ENCODE peak calls at places on chromosomes 11 and 22, in nine cellular contexts. F is fibroblast of villous mesenchyme, T is left lung, X is Panc1, E is thoracic aorta, Y is IMR-90, L is Peyer's patch, W is HL-60, U is kidney epithelial cell. N is an unnamed sample.

GRCh38 chr11:72962717-72963116 is 148.5 kb downstream of the ATG16L2 start:
- DNase-seq in F (no peak), U (no peak), Y (no peak), X (no peak), L (no peak), T (no peak), W (no peak), E (no peak), N (no peak)

GRCh38 chr11:111731839-111732238 is 34.4 kb downstream of the PPP2R1B start:
- DNase-seq in L (no peak), X (no peak), T (no peak), F (no peak), Y (no peak), U (no peak), W (no peak), E (no peak), N (no peak)

GRCh38 chr11:11476499-11476898 is 123.4 kb upstream of the CSNK2A3 start:
- DNase-seq in W (no peak), X (no peak), U (no peak), Y (no peak), E (no peak), L (no peak), T (no peak), F (no peak), N (peak)

GRCh38 chr11:128705124-128705920 is 11.4 kb downstream of the FLI1 start:
- DNase-seq in Y (no peak), E (no peak), U (no peak), X (no peak), T (no peak), L (no peak), F (no peak), W (no peak), N (no peak)

GRCh38 chr11:108873938-108874337 is 209.1 kb downstream of the DDX10 start:
- DNase-seq in X (no peak), F (no peak), T (no peak), Y (no peak), L (no peak), E (no peak), U (no peak), W (no peak), N (no peak)

GRCh38 chr11:36060926-36061325 is 117.1 kb downstream of the LDLRAD3 start:
- DNase-seq in E (no peak), W (peak), U (no peak), F (no peak), Y (no peak), L (no peak), T (peak), X (no peak), N (no peak)

GRCh38 chr22:49721211-49721763 is 106.4 kb downstream of the BRD1 start:
- DNase-seq in T (no peak), L (no peak), Y (no peak), X (no peak), W (no peak), E (no peak), U (no peak), F (no peak), N (no peak)

GRCh38 chr11:67265633-67266423 is 445 bp upstream of the GRK2 start:
- DNase-seq in L (peak), U (no peak), E (no peak), F (peak), X (no peak), T (peak), Y (peak), W (peak), N (peak)

GRCh38 chr11:46682773-46683752 is 17.4 kb downstream of the ARHGAP1 start:
- DNase-seq in W (no peak), U (no peak), L (peak), E (no peak), T (no peak), X (no peak), F (peak), Y (no peak), N (peak)

GRCh38 chr11:94328587-94329080 is 24.3 kb downstream of the IZUMO1R start:
- DNase-seq in L (no peak), F (no peak), W (no peak), U (no peak), Y (no peak), X (no peak), E (no peak), T (no peak), N (no peak)

GRCh38 chr22:24291538-24292201 is 21.0 kb downstream of the SPECC1L start:
- DNase-seq in F (no peak), W (no peak), X (no peak), Y (no peak), L (no peak), E (no peak), U (no peak), T (no peak), N (no peak)

GRCh38 chr11:114059278-114059983 is at the start of gene ZBTB16:
- DNase-seq in T (peak), Y (no peak), E (peak), L (peak), F (peak), W (peak), U (no peak), X (no peak), N (peak)

GRCh38 chr11:6681949-6682348 is 1.2 kb downstream of the MRPL17 start:
- DNase-seq in U (no peak), X (no peak), Y (peak), E (no peak), W (peak), L (no peak), F (peak), T (no peak), N (peak)

GRCh38 chr11:12441081-12441801 is 63.9 kb downstream of the PARVA start:
- DNase-seq in F (peak), U (no peak), X (no peak), E (no peak), Y (peak), W (no peak), T (no peak), L (no peak), N (peak)

GRCh38 chr11:88552377-88553029 is 215.0 kb upstream of the CTSC start:
- DNase-seq in W (peak), X (no peak), U (no peak), F (peak), L (no peak), Y (peak), E (no peak), T (peak), N (peak)

GRCh38 chr11:33310720-33311500 is 53.7 kb downstream of the HIPK3 start:
- DNase-seq in Y (peak), U (peak), X (no peak), E (no peak), F (no peak), W (no peak), L (no peak), T (no peak), N (no peak)

GRCh38 chr11:67674442-67674871 is at the start of gene ALDH3B2:
- DNase-seq in W (no peak), E (no peak), F (no peak), Y (no peak), T (peak), U (peak), X (no peak), L (no peak), N (peak)

GRCh38 chr11:113241190-113242051 is 73.0 kb upstream of the TTC12 start:
- DNase-seq in L (no peak), T (no peak), U (no peak), F (peak), W (no peak), Y (peak), E (no peak), X (no peak), N (no peak)

GRCh38 chr11:61120865-61121831 is 18.9 kb downstream of the CD5 start:
- DNase-seq in T (no peak), E (no peak), W (no peak), U (no peak), F (no peak), Y (peak), X (no peak), L (no peak), N (peak)

GRCh38 chr11:72668645-72669347 is 5.4 kb downstream of the PDE2A start:
- DNase-seq in Y (no peak), W (no peak), U (no peak), T (no peak), L (no peak), F (no peak), X (no peak), E (no peak), N (no peak)

GRCh38 chr11:81039916-81040530 is 1599.2 kb upstream of the TENM4 start:
- DNase-seq in X (no peak), W (no peak), U (no peak), L (peak), F (no peak), T (no peak), E (no peak), Y (no peak), N (no peak)

GRCh38 chr11:63986156-63986931 is at the start of gene OTUB1:
- DNase-seq in Y (peak), W (peak), U (peak), T (peak), X (peak), L (peak), E (peak), F (peak), N (peak)

GRCh38 chr11:86747801-86748200 is 52.5 kb upstream of the PRSS23 start:
- DNase-seq in U (no peak), Y (no peak), F (peak), W (no peak), X (no peak), L (no peak), T (no peak), E (no peak), N (no peak)

GRCh38 chr22:40342521-40342920 is 3.8 kb upstream of the ADSL start:
- DNase-seq in F (no peak), L (no peak), U (no peak), Y (no peak), W (no peak), T (no peak), X (no peak), E (no peak), N (no peak)

GRCh38 chr11:60078021-60078420 is 10.4 kb upstream of the MS4A2 start:
- DNase-seq in L (no peak), U (no peak), F (no peak), E (no peak), X (no peak), Y (no peak), W (peak), T (no peak), N (no peak)

GRCh38 chr11:70895061-70895670 is 357.2 kb downstream of the SHANK2 start:
- DNase-seq in F (no peak), U (no peak), W (no peak), X (no peak), Y (no peak), T (no peak), L (no peak), E (no peak), N (no peak)

GRCh38 chr11:96271777-96272176 is 71.2 kb downstream of the MAML2 start:
- DNase-seq in F (no peak), Y (no peak), U (no peak), X (no peak), W (no peak), L (no peak), T (no peak), E (no peak), N (no peak)

GRCh38 chr11:130071211-130071712 is 1.6 kb downstream of the APLP2 start:
- DNase-seq in Y (peak), X (no peak), T (no peak), L (no peak), F (peak), W (no peak), U (no peak), E (no peak), N (peak)

GRCh38 chr11:13880719-13881118 is 81.8 kb upstream of the SPON1 start:
- DNase-seq in L (no peak), W (no peak), U (no peak), T (no peak), F (no peak), E (no peak), Y (no peak), X (no peak), N (peak)

GRCh38 chr11:74696488-74696887 is 34.7 kb downstream of the CHRDL2 start:
- DNase-seq in X (no peak), E (no peak), L (no peak), W (no peak), F (peak), T (no peak), U (no peak), Y (no peak), N (no peak)

DNA sequence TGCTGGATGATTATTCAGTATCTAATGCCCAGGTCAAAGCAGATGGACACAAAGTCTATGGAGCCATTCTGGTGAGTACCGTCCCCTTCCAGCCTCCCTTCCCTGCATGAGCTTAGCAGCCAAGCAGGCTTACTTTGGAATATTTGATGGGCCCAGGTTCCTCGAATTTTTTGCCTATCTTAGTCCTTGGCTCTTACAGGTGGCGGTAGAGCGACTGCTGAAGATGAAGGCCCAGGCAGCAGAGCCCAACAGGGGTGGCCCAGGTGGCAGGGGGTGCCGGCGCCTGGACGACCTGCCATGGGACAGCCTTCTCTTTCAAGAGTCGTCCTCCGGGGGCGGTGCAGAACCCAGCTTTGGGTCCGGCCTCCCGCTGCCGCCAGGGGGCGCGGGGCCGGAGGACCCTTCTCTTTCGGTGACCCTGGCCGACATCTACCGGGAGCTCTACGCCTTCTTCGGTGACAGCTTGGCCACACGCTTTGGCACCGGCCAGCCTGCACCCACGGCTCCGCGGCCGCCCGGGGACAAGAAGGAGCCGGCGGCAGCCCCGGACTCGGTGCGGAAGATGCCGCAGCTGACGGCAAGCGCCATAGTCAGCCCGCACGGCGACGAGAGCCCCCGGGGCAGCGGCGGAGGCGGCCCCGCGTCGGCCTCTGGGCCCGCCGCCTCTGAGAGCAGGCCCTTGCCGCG is 741 bp upstream of the TMEM179B start:
- DNase-seq in X (no peak), L (peak), U (no peak), Y (peak), F (peak), T (peak), E (peak), W (peak), N (peak)
- H3K4me3 ChIP-seq in X (peak), L (peak), U (peak), Y (peak), F (peak), T (peak), E (peak), W (peak), N (peak)

GRCh38 chr11:78613053-78613813 is 38.6 kb upstream of the NARS2 start:
- DNase-seq in F (no peak), L (no peak), U (no peak), X (no peak), W (no peak), E (no peak), Y (no peak), T (no peak), N (no peak)

GRCh38 chr11:78620159-78620558 is 45.5 kb upstream of the NARS2 start:
- DNase-seq in U (no peak), T (no peak), L (no peak), W (no peak), X (no peak), E (no peak), F (no peak), Y (no peak), N (no peak)

DNA sequence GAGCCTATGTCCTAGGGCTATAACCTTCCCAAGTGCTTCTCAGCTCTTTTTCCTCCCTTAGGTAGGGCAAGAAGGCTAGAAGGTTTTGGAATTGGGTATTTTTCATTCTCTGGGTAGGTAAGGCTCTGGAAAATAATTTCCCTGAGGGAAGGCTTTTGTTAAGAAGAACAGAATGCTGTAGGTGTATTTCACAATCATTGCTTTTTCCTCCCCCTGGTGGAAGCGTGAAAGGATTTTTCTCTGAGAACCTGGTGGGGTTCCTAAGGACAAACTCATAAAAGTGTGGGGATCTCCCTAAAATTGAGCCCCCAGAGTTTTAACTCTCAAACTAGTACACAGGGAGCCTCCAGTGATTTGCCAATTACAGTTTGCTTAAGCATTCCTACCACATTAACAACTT is 41.1 kb upstream of the NARS2 start:
- DNase-seq in F (peak), Y (no peak), X (no peak), U (no peak), L (no peak), W (no peak), T (no peak), E (no peak), N (peak)
- TF ChIP-seq CTCF in F (peak), Y (no peak), X (no peak), U (no peak), L (no peak), W (no peak), T (no peak), E (no peak), N (peak)

GRCh38 chr22:22618448-22618847 is 26.0 kb upstream of the GGTLC2 start:
- DNase-seq in W (no peak), T (no peak), E (no peak), X (no peak), L (no peak), F (no peak), U (no peak), Y (no peak), N (no peak)

GRCh38 chr22:22616636-22617035 is 27.8 kb upstream of the GGTLC2 start:
- DNase-seq in W (no peak), E (no peak), X (no peak), T (no peak), U (no peak), L (no peak), F (no peak), Y (no peak), N (peak)

GRCh38 chr22:22614065-22614464 is 30.3 kb upstream of the GGTLC2 start:
- DNase-seq in F (no peak), U (no peak), X (no peak), E (no peak), W (no peak), T (no peak), Y (no peak), L (no peak), N (no peak)

GRCh38 chr22:22618923-22619322 is 25.5 kb upstream of the GGTLC2 start:
- DNase-seq in Y (no peak), F (no peak), U (no peak), X (no peak), T (no peak), E (no peak), W (no peak), L (no peak), N (no peak)

GRCh38 chr22:22619765-22620414 is 24.5 kb upstream of the GGTLC2 start:
- DNase-seq in T (no peak), W (no peak), Y (no peak), F (no peak), U (no peak), E (no peak), L (no peak), X (no peak), N (no peak)
- H3K4me3 ChIP-seq in T (no peak), W (no peak), Y (no peak), F (no peak), U (no peak), E (no peak), L (no peak), X (no peak), N (no peak)

GRCh38 chr11:79259800-79260199 is 181.0 kb downstream of the TENM4 start:
- DNase-seq in W (no peak), X (no peak), L (no peak), T (no peak), Y (no peak), E (no peak), F (no peak), U (no peak), N (peak)
- TF ChIP-seq CTCF in W (no peak), X (peak), L (no peak), T (no peak), Y (peak), E (no peak), F (peak), U (peak), N (peak)

N was measured in epithelial cell of esophagus.